ENCODE peak calls at places on chromosomes 13 and 19, in seven cellular contexts. One of them, this sample, is unnamed.

GRCh38 chr13:48827709-48828108 is 148.0 kb upstream of the FNDC3A start:
- DNase-seq in breast epithelium: no peak
- DNase-seq in choroid plexus epithelial cell: no peak
- DNase-seq in A172: no peak
- DNase-seq in caudate nucleus: no peak
- DNase-seq in iris pigment epithelial cell: no peak
- DNase-seq in naive thymus-derived CD8-positive, alpha-beta T cell: no peak
- DNase-seq in this sample: no peak

GRCh38 chr19:47613165-47614146 is 4.5 kb downstream of the BICRA start:
- DNase-seq in breast epithelium: peak
- DNase-seq in choroid plexus epithelial cell: peak
- DNase-seq in A172: no peak
- DNase-seq in caudate nucleus: no peak
- DNase-seq in iris pigment epithelial cell: peak
- DNase-seq in naive thymus-derived CD8-positive, alpha-beta T cell: no peak
- DNase-seq in this sample: no peak

GRCh38 chr13:36447501-36447900 is 15.2 kb downstream of the CCNA1 start:
- DNase-seq in breast epithelium: no peak
- DNase-seq in choroid plexus epithelial cell: peak
- DNase-seq in A172: no peak
- DNase-seq in caudate nucleus: no peak
- DNase-seq in iris pigment epithelial cell: no peak
- DNase-seq in naive thymus-derived CD8-positive, alpha-beta T cell: no peak
- DNase-seq in this sample: no peak

GRCh38 chr19:5191091-5191490 is 149.5 kb downstream of the PTPRS start:
- DNase-seq in breast epithelium: no peak
- DNase-seq in choroid plexus epithelial cell: no peak
- DNase-seq in A172: peak
- DNase-seq in caudate nucleus: no peak
- DNase-seq in iris pigment epithelial cell: peak
- DNase-seq in naive thymus-derived CD8-positive, alpha-beta T cell: no peak
- DNase-seq in this sample: no peak

GRCh38 chr13:37383856-37384255 is 214.7 kb downstream of the POSTN start:
- DNase-seq in breast epithelium: no peak
- DNase-seq in choroid plexus epithelial cell: no peak
- DNase-seq in A172: no peak
- DNase-seq in caudate nucleus: no peak
- DNase-seq in iris pigment epithelial cell: no peak
- DNase-seq in naive thymus-derived CD8-positive, alpha-beta T cell: no peak
- DNase-seq in this sample: no peak

GRCh38 chr19:43464089-43464775 is 1.2 kb downstream of the LYPD3 start:
- DNase-seq in breast epithelium: peak
- DNase-seq in choroid plexus epithelial cell: no peak
- DNase-seq in A172: no peak
- DNase-seq in caudate nucleus: no peak
- DNase-seq in iris pigment epithelial cell: no peak
- DNase-seq in naive thymus-derived CD8-positive, alpha-beta T cell: no peak
- DNase-seq in this sample: peak

GRCh38 chr13:112063309-112063626 is 3.7 kb upstream of the SOX1 start:
- DNase-seq in breast epithelium: no peak
- DNase-seq in choroid plexus epithelial cell: no peak
- DNase-seq in A172: no peak
- DNase-seq in caudate nucleus: no peak
- DNase-seq in iris pigment epithelial cell: no peak
- DNase-seq in naive thymus-derived CD8-positive, alpha-beta T cell: no peak
- DNase-seq in this sample: no peak

GRCh38 chr13:102651392-102651791 is 43.5 kb downstream of the METTL21C start:
- DNase-seq in breast epithelium: no peak
- DNase-seq in choroid plexus epithelial cell: peak
- DNase-seq in A172: peak
- DNase-seq in caudate nucleus: no peak
- DNase-seq in iris pigment epithelial cell: peak
- DNase-seq in naive thymus-derived CD8-positive, alpha-beta T cell: no peak
- DNase-seq in this sample: no peak

GRCh38 chr13:88031980-88032562 is 360.9 kb downstream of the SLITRK5 start:
- DNase-seq in breast epithelium: no peak
- DNase-seq in choroid plexus epithelial cell: peak
- DNase-seq in A172: peak
- DNase-seq in caudate nucleus: no peak
- DNase-seq in iris pigment epithelial cell: peak
- DNase-seq in naive thymus-derived CD8-positive, alpha-beta T cell: no peak
- DNase-seq in this sample: no peak

GRCh38 chr13:102970542-102970941 is 95.7 kb downstream of the SLC10A2 start:
- DNase-seq in breast epithelium: no peak
- DNase-seq in choroid plexus epithelial cell: no peak
- DNase-seq in A172: no peak
- DNase-seq in caudate nucleus: no peak
- DNase-seq in iris pigment epithelial cell: no peak
- DNase-seq in naive thymus-derived CD8-positive, alpha-beta T cell: no peak
- DNase-seq in this sample: no peak

GRCh38 chr19:17109962-17110598 is 34.5 kb downstream of the MYO9B start:
- DNase-seq in breast epithelium: no peak
- DNase-seq in choroid plexus epithelial cell: no peak
- DNase-seq in A172: no peak
- DNase-seq in caudate nucleus: no peak
- DNase-seq in iris pigment epithelial cell: no peak
- DNase-seq in naive thymus-derived CD8-positive, alpha-beta T cell: no peak
- DNase-seq in this sample: peak

GRCh38 chr19:1221141-1221903 is 15.7 kb downstream of the STK11 start:
- DNase-seq in breast epithelium: no peak
- DNase-seq in choroid plexus epithelial cell: peak
- DNase-seq in A172: peak
- DNase-seq in caudate nucleus: no peak
- DNase-seq in iris pigment epithelial cell: peak
- DNase-seq in naive thymus-derived CD8-positive, alpha-beta T cell: no peak
- DNase-seq in this sample: no peak

GRCh38 chr13:77390391-77390790 is 63.5 kb upstream of the MYCBP2 start:
- DNase-seq in breast epithelium: no peak
- DNase-seq in choroid plexus epithelial cell: no peak
- DNase-seq in A172: no peak
- DNase-seq in caudate nucleus: no peak
- DNase-seq in iris pigment epithelial cell: no peak
- DNase-seq in naive thymus-derived CD8-positive, alpha-beta T cell: no peak
- DNase-seq in this sample: no peak

GRCh38 chr19:576768-577438 is 4.5 kb downstream of the BSG start:
- DNase-seq in breast epithelium: no peak
- DNase-seq in choroid plexus epithelial cell: no peak
- DNase-seq in A172: no peak
- DNase-seq in caudate nucleus: no peak
- DNase-seq in iris pigment epithelial cell: no peak
- DNase-seq in naive thymus-derived CD8-positive, alpha-beta T cell: no peak
- DNase-seq in this sample: no peak

GRCh38 chr19:33403973-33404304 is 30.4 kb downstream of the CEBPG start:
- DNase-seq in breast epithelium: no peak
- DNase-seq in choroid plexus epithelial cell: no peak
- DNase-seq in A172: no peak
- DNase-seq in caudate nucleus: no peak
- DNase-seq in iris pigment epithelial cell: no peak
- DNase-seq in naive thymus-derived CD8-positive, alpha-beta T cell: no peak
- DNase-seq in this sample: no peak

GRCh38 chr13:26999499-26999898 is 172.1 kb downstream of the USP12 start:
- DNase-seq in breast epithelium: no peak
- DNase-seq in choroid plexus epithelial cell: no peak
- DNase-seq in A172: no peak
- DNase-seq in caudate nucleus: no peak
- DNase-seq in iris pigment epithelial cell: no peak
- DNase-seq in naive thymus-derived CD8-positive, alpha-beta T cell: no peak
- DNase-seq in this sample: no peak

GRCh38 chr13:38223093-38223492 is 126.6 kb upstream of the UFM1 start:
- DNase-seq in breast epithelium: no peak
- DNase-seq in choroid plexus epithelial cell: peak
- DNase-seq in A172: peak
- DNase-seq in caudate nucleus: no peak
- DNase-seq in iris pigment epithelial cell: peak
- DNase-seq in naive thymus-derived CD8-positive, alpha-beta T cell: no peak
- DNase-seq in this sample: no peak

This sample was measured in activated naive CD8-positive, alpha-beta T cell treated with anti-CD3 and anti-CD28 coated beads, Interleukin-2, amount 10 ng/mL, durations not matched to agents 7 days and 5 days.